ENCODE peak calls at places on chromosome 5, in four cellular contexts. S is A549, L is K562, Q is IMR-90. O is an unnamed sample.

GRCh38 chr5:6781711-6782110 is 68.5 kb downstream of the TENT4A start:
- DNase-seq in S (no peak), Q (peak; percentile 39), L (no peak), O (no peak)

GRCh38 chr5:179339081-179339480 is 6.2 kb downstream of the ADAMTS2 start:
- DNase-seq in S (no peak), Q (no peak), L (no peak), O (no peak)

GRCh38 chr5:155408465-155408864 is 394.9 kb downstream of the KIF4B start:
- DNase-seq in S (no peak), L (no peak), Q (no peak), O (no peak)

GRCh38 chr5:71873202-71873601 is 154.1 kb downstream of the CARTPT start:
- DNase-seq in S (no peak), Q (no peak), L (no peak), O (no peak)

GRCh38 chr5:124212949-124213348 is 533.5 kb downstream of the ZNF608 start:
- DNase-seq in Q (no peak), L (no peak), S (no peak), O (no peak)

GRCh38 chr5:34685485-34686197 is 29.5 kb downstream of the RAI14 start:
- DNase-seq in S (peak; percentile 67), L (no peak), Q (peak; percentile 79), O (no peak)

GRCh38 chr5:134007581-134008256 is 2.9 kb upstream of the VDAC1 start:
- DNase-seq in Q (no peak), S (peak; percentile 44), L (peak; percentile 61), O (no peak)

GRCh38 chr5:64767959-64768357 is 533 bp downstream of the SREK1IP1 start:
- DNase-seq in S (peak; percentile 14), Q (peak; percentile 18), L (peak; percentile 12), O (no peak)

GRCh38 chr5:153404747-153405146 is 85.7 kb upstream of the GRIA1 start:
- DNase-seq in L (no peak), Q (no peak), S (no peak), O (no peak)

GRCh38 chr5:862367-863243 is 11.8 kb upstream of the ZDHHC11 start:
- DNase-seq in L (peak; percentile 22), Q (peak; percentile 35), S (no peak), O (no peak)

GRCh38 chr5:9189681-9190080 is 356.2 kb downstream of the SEMA5A start:
- DNase-seq in S (no peak), L (no peak), Q (no peak), O (no peak)

GRCh38 chr5:3336666-3337065 is 259.0 kb upstream of the IRX1 start:
- DNase-seq in S (no peak), L (no peak), Q (no peak), O (no peak)

GRCh38 chr5:172617817-172618216 is 23.2 kb upstream of the NEURL1B start:
- DNase-seq in S (no peak), L (no peak), Q (no peak), O (no peak)

GRCh38 chr5:120096413-120096812 is 367.7 kb upstream of the PRR16 start:
- DNase-seq in S (peak; percentile 23), L (no peak), Q (peak; percentile 64), O (no peak)

GRCh38 chr5:111583761-111584203 is 71.4 kb upstream of the STARD4 start:
- DNase-seq in L (no peak), Q (peak; percentile 5), S (no peak), O (no peak)

GRCh38 chr5:142012792-142013388 is at the start of gene GNPDA1:
- DNase-seq in S (peak; percentile 70), L (peak; percentile 94), Q (peak; percentile 72), O (no peak)

GRCh38 chr5:166370928-166371690 is 1920.3 kb upstream of the WWC1 start:
- DNase-seq in Q (no peak), L (no peak), S (no peak), O (no peak)

GRCh38 chr5:164175083-164175482 is 669.7 kb downstream of the MAT2B start:
- DNase-seq in L (no peak), Q (peak; percentile 70), S (no peak), O (no peak)

GRCh38 chr5:76542887-76543690 is 80.1 kb downstream of the F2RL2 start:
- DNase-seq in S (no peak), L (no peak), Q (peak; percentile 18), O (no peak)

GRCh38 chr5:95066048-95066447 is 218.8 kb downstream of the MCTP1 start:
- DNase-seq in Q (no peak), S (no peak), L (no peak), O (no peak)

GRCh38 chr5:60196382-60197113 is 303.0 kb upstream of the PDE4D start:
- DNase-seq in Q (peak; percentile 72), L (no peak), S (peak; percentile 97), O (no peak)

GRCh38 chr5:100790170-100790665 is 112.9 kb downstream of the ST8SIA4 start:
- DNase-seq in L (no peak), S (peak; percentile 33), Q (no peak), O (no peak)

GRCh38 chr5:168807261-168807660 is 228.1 kb upstream of the PANK3 start:
- DNase-seq in Q (no peak), S (no peak), L (no peak), O (no peak)

GRCh38 chr5:167207081-167207480 is 1084.4 kb upstream of the WWC1 start:
- DNase-seq in S (no peak), Q (no peak), L (no peak), O (no peak)

GRCh38 chr5:5585751-5586341 is 163.4 kb downstream of the ICE1 start:
- DNase-seq in S (no peak), L (no peak), Q (no peak), O (no peak)

GRCh38 chr5:1333986-1334385 is 10.9 kb downstream of the CLPTM1L start:
- DNase-seq in S (no peak), L (no peak), Q (no peak), O (no peak)

GRCh38 chr5:140402258-140403074 is 833 bp downstream of the ANKHD1 start:
- DNase-seq in Q (peak; percentile 29), S (peak; percentile 50), L (peak; percentile 48), O (peak; percentile 27)

GRCh38 chr5:174542037-174542436 is 182.3 kb upstream of the MSX2 start:
- DNase-seq in L (no peak), Q (no peak), S (no peak), O (no peak)

GRCh38 chr5:1827410-1828397 is 26.5 kb downstream of the NDUFS6 start:
- DNase-seq in L (peak; percentile 64), S (no peak), Q (no peak), O (no peak)

GRCh38 chr5:157449011-157449723 is 10.8 kb upstream of the NIPAL4 start:
- DNase-seq in L (no peak), S (no peak), Q (no peak), O (no peak)

GRCh38 chr5:163571755-163572154 is 66.3 kb downstream of the MAT2B start:
- DNase-seq in S (no peak), L (no peak), Q (peak; percentile 97), O (no peak)

GRCh38 chr5:131814990-131815389 is 18.2 kb upstream of the FNIP1 start:
- DNase-seq in Q (peak; percentile 91), L (no peak), S (peak; percentile 55), O (no peak)
- TF ChIP-seq ELK1 in Q (no peak), L (no peak), S (no peak), O (no peak)

GRCh38 chr5:39395521-39395920 is 29.3 kb downstream of the DAB2 start:
- DNase-seq in L (no peak), S (no peak), Q (peak; percentile 46), O (no peak)
- TF ChIP-seq ELK1 in L (no peak), S (no peak), Q (no peak), O (no peak)

DNA sequence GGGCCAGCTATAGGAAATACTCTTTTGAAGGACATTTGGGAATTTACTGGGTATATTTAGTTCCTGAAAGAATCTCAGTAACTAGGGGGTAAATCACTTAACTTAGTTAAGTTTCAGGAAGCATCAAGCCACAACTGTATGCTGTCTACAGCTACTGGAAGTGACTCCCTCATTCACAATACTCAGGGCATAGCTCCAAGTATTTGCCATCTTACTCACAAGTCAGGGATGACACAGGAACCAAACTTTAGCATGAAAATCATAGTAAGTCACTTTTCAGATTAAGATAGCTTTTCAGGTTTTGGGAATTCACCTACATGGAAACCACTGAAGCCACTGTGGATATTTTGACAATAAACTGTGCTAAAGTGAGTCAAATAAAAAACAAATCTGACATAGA is 242.4 kb upstream of the ATP10B start:
- DNase-seq in S (no peak), L (no peak), Q (peak; percentile 3), O (no peak)
- TF ChIP-seq ELK1 in S (no peak), L (no peak), Q (no peak), O (no peak)

GRCh38 chr5:93890657-93891056 is 149.3 kb upstream of the POU5F2 start:
- DNase-seq in S (no peak), Q (no peak), L (no peak), O (no peak)

GRCh38 chr5:93892481-93892880 is 151.1 kb upstream of the POU5F2 start:
- DNase-seq in Q (no peak), S (no peak), L (no peak), O (no peak)

GRCh38 chr5:93891491-93892480 is 150.4 kb upstream of the POU5F2 start:
- DNase-seq in L (no peak), Q (no peak), S (no peak), O (no peak)

GRCh38 chr5:93893050-93893449 is 151.7 kb upstream of the POU5F2 start:
- DNase-seq in L (no peak), S (no peak), Q (no peak), O (no peak)

DNA sequence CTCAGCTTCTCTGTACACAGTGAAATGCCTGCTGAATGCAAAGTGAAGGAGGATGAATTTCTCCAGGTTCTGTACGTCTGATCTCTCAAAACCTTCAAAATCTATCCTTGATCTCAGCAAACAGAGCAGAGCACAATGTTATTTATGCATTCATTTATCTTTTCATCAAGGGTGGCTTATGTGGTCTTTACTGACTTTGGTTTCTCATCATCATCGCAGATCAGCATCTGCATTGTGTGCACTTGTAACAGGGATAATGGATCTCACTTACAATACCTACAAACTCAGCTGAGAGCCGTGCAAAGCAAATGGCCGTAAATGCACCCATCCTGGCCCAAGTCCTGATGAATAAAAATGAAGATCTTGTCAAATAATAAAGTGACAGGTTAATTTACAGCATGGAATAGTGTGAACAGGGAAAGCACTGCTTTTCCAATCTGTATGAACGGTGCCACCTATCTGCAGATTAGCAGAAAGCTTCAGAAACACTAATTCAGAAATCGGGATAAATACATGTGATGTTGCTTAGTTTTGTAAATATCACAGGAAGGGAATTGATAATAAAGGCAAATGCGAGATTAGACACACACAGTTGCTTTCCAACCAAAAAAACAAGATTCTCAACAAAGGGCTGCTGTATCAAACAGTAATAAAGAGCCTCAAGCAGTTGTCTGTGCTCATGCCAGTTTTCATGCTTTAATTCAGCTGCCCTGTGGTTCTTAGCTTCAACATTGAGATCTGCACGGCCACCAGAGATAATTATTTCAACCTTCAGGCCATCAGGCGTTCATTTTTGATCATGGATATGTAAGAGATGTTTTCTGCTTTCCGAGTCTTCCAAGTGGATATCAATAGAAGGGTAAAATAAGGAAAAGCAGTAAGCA is 153.3 kb upstream of the POU5F2 start:
- DNase-seq in Q (peak; percentile 21), S (peak; percentile 9), L (no peak), O (no peak)
- TF ChIP-seq ELK1 in Q (no peak), S (no peak), L (no peak), O (no peak)

O was measured in GM12878.